ENCODE peak calls at places on chromosome 1, in seven cellular contexts. A is GM06990, W is astrocyte of the cerebellum, H is psoas muscle, R is C1 segment of cervical spinal cord, Z is NCI-H1092, E is osteoblast. K is an unnamed sample.

GRCh38 chr1:48493970-48494769 is 22.2 kb upstream of the SPATA6 start:
- DNase-seq in A (no peak), W (peak; percentile 80), H (no peak), R (peak; percentile 33), Z (no peak), E (peak; percentile 88), K (no peak)

GRCh38 chr1:34984435-34985062 is 598 bp downstream of the TMEM35B start:
- DNase-seq in A (no peak), W (no peak), H (peak; percentile 71), R (no peak), Z (no peak), E (peak; percentile 94), K (peak; percentile 18)

GRCh38 chr1:192550922-192551534 is 24.5 kb upstream of the RGS1 start:
- DNase-seq in A (peak; percentile 63), W (peak; percentile 89), H (no peak), R (no peak), Z (no peak), E (no peak), K (no peak)

GRCh38 chr1:76764638-76765572 is 102.4 kb upstream of the ST6GALNAC5 start:
- DNase-seq in A (no peak), W (no peak), H (peak; percentile 9), R (no peak), Z (peak; percentile 43), E (no peak), K (peak; percentile 70)

GRCh38 chr1:59077739-59078503 is 219.0 kb upstream of the FGGY start:
- DNase-seq in A (no peak), W (no peak), H (no peak), R (no peak), Z (peak; percentile 67), E (no peak), K (peak; percentile 73)

GRCh38 chr1:109089242-109090015 is 1.1 kb upstream of the TMEM167B start:
- DNase-seq in A (no peak), W (no peak), H (peak; percentile 51), R (peak; percentile 40), Z (peak; percentile 85), E (peak; percentile 90), K (peak; percentile 80)

GRCh38 chr1:184792450-184792969 is 37.9 kb upstream of the EDEM3 start:
- DNase-seq in A (no peak), W (peak; percentile 90), H (peak; percentile 86), R (peak; percentile 65), Z (no peak), E (peak; percentile 89), K (no peak)

GRCh38 chr1:31788825-31789256 is 24.7 kb upstream of the ADGRB2 start:
- DNase-seq in A (no peak), W (peak; percentile 49), H (no peak), R (no peak), Z (peak; percentile 48), E (peak; percentile 90), K (peak; percentile 71)

GRCh38 chr1:159448181-159448580 is 8.7 kb downstream of the OR10J1 start:
- DNase-seq in A (no peak), W (no peak), H (no peak), R (no peak), Z (no peak), E (no peak), K (no peak)